ENCODE peak calls at places on chromosomes 2 and 18, in five cellular contexts. J, E, Z, K and I are unnamed samples.

GRCh38 chr2:206981739-206982336 is 42.5 kb downstream of the CPO start:
- DNase-seq in J (peak), E (peak), Z (peak), K (peak), I (peak)

GRCh38 chr2:174596994-174597346 is 634 bp downstream of the WIPF1 start:
- DNase-seq in J (no peak), E (no peak), Z (no peak), K (no peak), I (no peak)

GRCh38 chr2:70241338-70241737 is 7.1 kb downstream of the TIA1 start:
- DNase-seq in J (no peak), E (no peak), Z (no peak), K (no peak), I (no peak)

GRCh38 chr18:23191952-23192662 is 56.8 kb downstream of the CABLES1 start:
- DNase-seq in J (no peak), E (peak), Z (peak), K (no peak), I (no peak)

GRCh38 chr2:120771556-120772208 is 36.0 kb downstream of the GLI2 start:
- DNase-seq in J (peak), E (peak), Z (no peak), K (no peak), I (no peak)

GRCh38 chr2:2769481-2770431 is 438.7 kb upstream of the MYT1L start:
- DNase-seq in J (no peak), E (no peak), Z (no peak), K (no peak), I (no peak)

GRCh38 chr2:200966770-200967169 is 3.3 kb upstream of the ORC2 start:
- DNase-seq in J (no peak), E (peak), Z (no peak), K (no peak), I (no peak)

GRCh38 chr2:18426174-18426573 is 134.3 kb downstream of the RDH14 start:
- DNase-seq in J (no peak), E (no peak), Z (no peak), K (no peak), I (no peak)

GRCh38 chr2:15731889-15732271 is 140.2 kb downstream of the DDX1 start:
- DNase-seq in J (no peak), E (no peak), Z (no peak), K (no peak), I (no peak)

GRCh38 chr2:26846881-26847662 is 860 bp upstream of the DPYSL5 start:
- DNase-seq in J (no peak), E (no peak), Z (no peak), K (no peak), I (no peak)

GRCh38 chr2:151630372-151630771 is 103.9 kb downstream of the NEB start:
- DNase-seq in J (no peak), E (no peak), Z (no peak), K (no peak), I (no peak)

GRCh38 chr2:196170202-196170680 is 1.1 kb downstream of the STK17B start:
- DNase-seq in J (peak), E (peak), Z (no peak), K (peak), I (no peak)

GRCh38 chr2:27079233-27080139 is 1.1 kb downstream of the EMILIN1 start:
- DNase-seq in J (no peak), E (no peak), Z (no peak), K (no peak), I (no peak)

GRCh38 chr2:147549054-147549453 is 295.8 kb upstream of the ACVR2A start:
- DNase-seq in J (no peak), E (no peak), Z (no peak), K (no peak), I (no peak)

GRCh38 chr2:65370387-65371093 is 61.9 kb downstream of the SPRED2 start:
- DNase-seq in J (peak), E (no peak), Z (no peak), K (no peak), I (no peak)

GRCh38 chr18:48022531-48023330 is 92.3 kb upstream of the SMAD2 start:
- DNase-seq in J (peak), E (peak), Z (no peak), K (no peak), I (no peak)

GRCh38 chr2:196079052-196079451 is 10.4 kb upstream of the DNAH7 start:
- DNase-seq in J (no peak), E (no peak), Z (no peak), K (no peak), I (no peak)

GRCh38 chr2:217248312-217248935 is 388.6 kb upstream of the TNP1 start:
- DNase-seq in J (no peak), E (peak), Z (no peak), K (no peak), I (no peak)

GRCh38 chr2:28356095-28356911 is 36.4 kb upstream of the FOSL2 start:
- DNase-seq in J (no peak), E (peak), Z (peak), K (no peak), I (no peak)